ENCODE peak calls at places on chromosomes 3 and 15, in eight cellular contexts. G is GM19239; U is dorsolateral prefrontal cortex; Z is hippocampal formation; O is AG20443; J is stimulated activated CD4-positive, alpha-beta T cell treated with anti-CD3 and anti-CD28 coated beads, Interleukin-4, amount 100 ng/mL, for 1 hour; M is foreskin keratinocyte; Y is DMS153. C is an unnamed sample.

GRCh38 chr3:187808466-187809291 is 63.4 kb upstream of the BCL6 start:
- DNase-seq in Z (no peak), O (no peak), M (peak; percentile 82), J (no peak), Y (no peak), U (no peak), G (no peak), C (no peak)

GRCh38 chr3:31043184-31043819 is 148.8 kb upstream of the GADL1 start:
- DNase-seq in Z (no peak), J (no peak), Y (no peak), M (peak; percentile 74), O (peak; percentile 32), G (no peak), U (no peak), C (peak; percentile 56)

GRCh38 chr15:29747837-29748417 is 74.3 kb downstream of the TJP1 start:
- DNase-seq in Y (no peak), U (no peak), O (no peak), J (no peak), G (no peak), Z (no peak), M (no peak), C (no peak)

GRCh38 chr15:67146875-67147381 is 81.5 kb downstream of the SMAD3 start:
- DNase-seq in O (peak; percentile 80), Y (peak; percentile 27), J (peak; percentile 35), Z (no peak), G (no peak), U (no peak), M (peak; percentile 95), C (peak; percentile 67)

GRCh38 chr3:195160257-195160898 is 110.6 kb downstream of the XXYLT1 start:
- DNase-seq in J (no peak), Y (peak; percentile 60), G (no peak), O (peak; percentile 86), U (no peak), M (no peak), Z (no peak), C (peak; percentile 73)

GRCh38 chr3:196643201-196643749 is 3.8 kb downstream of the NRROS start:
- DNase-seq in Y (no peak), M (no peak), O (no peak), U (no peak), Z (peak; percentile 22), J (peak; percentile 26), G (peak; percentile 80), C (no peak)

GRCh38 chr3:127734754-127735473 is 62.2 kb downstream of the ABTB1 start:
- DNase-seq in M (peak; percentile 73), O (peak; percentile 92), G (no peak), J (no peak), Z (peak; percentile 35), U (no peak), Y (no peak), C (peak; percentile 96)

GRCh38 chr15:70339551-70340517 is 242.1 kb upstream of the TLE3 start:
- DNase-seq in O (peak; percentile 50), Z (no peak), G (no peak), U (no peak), J (no peak), Y (peak; percentile 43), M (no peak), C (no peak)

GRCh38 chr3:50652709-50653108 is 22.0 kb upstream of the DOCK3 start:
- DNase-seq in M (no peak), Z (no peak), Y (no peak), J (peak; percentile 57), U (no peak), O (no peak), G (peak; percentile 46), C (no peak)

GRCh38 chr15:60945196-60945595 is 283.9 kb downstream of the RORA start:
- DNase-seq in J (no peak), Z (peak; percentile 27), O (no peak), U (peak; percentile 71), M (no peak), G (no peak), Y (no peak), C (no peak)

GRCh38 chr3:184662192-184662591 is 49.7 kb downstream of the MAGEF1 start:
- DNase-seq in O (peak; percentile 74), Z (no peak), J (no peak), M (no peak), U (no peak), G (no peak), Y (no peak), C (peak; percentile 62)

GRCh38 chr3:52529376-52530333 is 4.0 kb downstream of the NT5DC2 start:
- DNase-seq in U (no peak), J (peak; percentile 0), G (no peak), Z (no peak), M (no peak), O (no peak), Y (no peak), C (peak; percentile 61)

GRCh38 chr3:98343647-98344507 is 9.8 kb upstream of the OR5K4 start:
- DNase-seq in U (no peak), G (peak; percentile 6), O (peak; percentile 43), M (no peak), J (no peak), Y (no peak), Z (no peak), C (no peak)

GRCh38 chr3:171160326-171160725 is 133.8 kb upstream of the SLC2A2 start:
- DNase-seq in G (no peak), J (no peak), U (no peak), Z (no peak), Y (no peak), O (no peak), M (no peak), C (peak; percentile 70)

GRCh38 chr15:28921925-28922711 is 36.3 kb downstream of the APBA2 start:
- DNase-seq in Y (no peak), O (no peak), U (no peak), J (no peak), M (no peak), Z (no peak), G (no peak), C (no peak)

GRCh38 chr15:82847703-82848102 is 38.3 kb downstream of the WHAMM start:
- DNase-seq in Z (no peak), G (no peak), M (no peak), O (no peak), U (no peak), Y (no peak), J (no peak), C (no peak)

GRCh38 chr3:147572970-147573340 is 163.8 kb downstream of the ZIC1 start:
- DNase-seq in O (peak; percentile 11), Z (no peak), Y (no peak), M (no peak), U (no peak), J (no peak), G (no peak), C (no peak)

GRCh38 chr15:68335251-68335650 is 57.7 kb downstream of the FEM1B start:
- DNase-seq in J (no peak), M (no peak), Z (peak; percentile 25), U (no peak), Y (peak; percentile 65), O (peak; percentile 43), G (no peak), C (no peak)

GRCh38 chr3:48952510-48953118 is 34.0 kb downstream of the ARIH2 start:
- DNase-seq in Y (no peak), J (peak; percentile 47), O (no peak), G (no peak), Z (peak; percentile 18), U (no peak), M (no peak), C (no peak)

GRCh38 chr3:41808152-41808551 is 153.8 kb downstream of the ULK4 start:
- DNase-seq in Z (no peak), Y (no peak), M (peak; percentile 44), G (no peak), J (no peak), O (peak; percentile 42), U (no peak), C (peak; percentile 39)

GRCh38 chr3:64214002-64214696 is 11.1 kb downstream of the PRICKLE2 start:
- DNase-seq in M (no peak), Y (no peak), Z (no peak), U (no peak), G (no peak), O (peak; percentile 75), J (no peak), C (no peak)

GRCh38 chr3:142853270-142854163 is 35.4 kb downstream of the PCOLCE2 start:
- DNase-seq in M (peak; percentile 77), Z (no peak), O (peak; percentile 20), Y (no peak), G (no peak), J (no peak), U (no peak), C (peak; percentile 13)

GRCh38 chr15:25171856-25172687 is 217.3 kb downstream of the SNRPN start:
- DNase-seq in M (no peak), Y (no peak), U (peak; percentile 5), J (no peak), Z (no peak), G (no peak), O (no peak), C (no peak)

GRCh38 chr3:126340081-126340511 is 17.1 kb downstream of the KLF15 start:
- DNase-seq in Z (no peak), M (no peak), O (peak; percentile 68), U (no peak), J (no peak), G (no peak), Y (no peak), C (peak; percentile 34)

GRCh38 chr3:125684199-125684598 is 88.9 kb upstream of the OSBPL11 start:
- DNase-seq in J (no peak), G (no peak), Y (no peak), O (no peak), Z (no peak), M (no peak), U (no peak), C (no peak)

GRCh38 chr3:158679547-158680000 is 7.1 kb upstream of the LXN start:
- DNase-seq in O (peak; percentile 25), Y (no peak), Z (no peak), M (no peak), G (no peak), U (no peak), J (no peak), C (no peak)

GRCh38 chr15:31326729-31327673 is at the start of gene KLF13:
- DNase-seq in Z (peak; percentile 84), G (no peak), U (peak; percentile 54), O (peak; percentile 83), J (peak; percentile 71), M (no peak), Y (no peak), C (peak; percentile 85)

GRCh38 chr15:40157748-40158447 is 3.0 kb upstream of the BUB1B start:
- DNase-seq in J (no peak), U (no peak), M (no peak), O (no peak), Z (no peak), G (no peak), Y (no peak), C (no peak)

GRCh38 chr3:72306800-72307341 is 521.9 kb upstream of the PROK2 start:
- DNase-seq in J (no peak), Z (no peak), O (no peak), Y (no peak), G (no peak), U (no peak), M (no peak), C (no peak)

GRCh38 chr3:197456271-197457091 is 99.3 kb downstream of the BDH1 start:
- DNase-seq in G (peak; percentile 59), Y (no peak), Z (no peak), O (peak; percentile 96), J (peak; percentile 56), U (peak; percentile 86), M (no peak), C (peak; percentile 86)

GRCh38 chr3:127015282-127016042 is 32.5 kb downstream of the PLXNA1 start:
- DNase-seq in G (peak; percentile 79), J (no peak), U (no peak), Z (no peak), M (no peak), Y (no peak), O (no peak), C (no peak)

GRCh38 chr3:136171097-136171542 is 25.0 kb downstream of the MSL2 start:
- DNase-seq in U (no peak), G (no peak), Z (no peak), J (no peak), Y (no peak), M (peak; percentile 84), O (no peak), C (no peak)

GRCh38 chr3:182989566-182989965 is 9.2 kb upstream of the DCUN1D1 start:
- DNase-seq in J (no peak), G (no peak), M (no peak), U (no peak), Y (no peak), O (no peak), Z (no peak), C (no peak)

GRCh38 chr3:66297260-66297863 is 76.6 kb downstream of the SLC25A26 start:
- DNase-seq in J (no peak), Y (no peak), M (no peak), Z (no peak), U (no peak), O (peak; percentile 13), G (no peak), C (no peak)